ENCODE peak calls at places on chromosomes 1 and 21, in five cellular contexts. C is AG04450, H is pancreas, S is H9, J is epithelial cell of esophagus. Q is an unnamed sample.

GRCh38 chr1:183598386-183598785 is 8.1 kb upstream of the NCF2 start:
- DNase-seq in C (no peak), H (no peak), S (no peak), J (no peak), Q (no peak)

GRCh38 chr1:186476306-186477040 is 15.6 kb upstream of the PDC start:
- DNase-seq in C (peak; percentile 15), H (no peak), S (no peak), J (no peak), Q (no peak)

GRCh38 chr1:12011998-12012397 is 7.3 kb upstream of the MIIP start:
- DNase-seq in C (no peak), H (no peak), S (no peak), J (no peak), Q (no peak)

GRCh38 chr1:43536196-43536863 is 5.6 kb downstream of the PTPRF start:
- DNase-seq in C (no peak), H (no peak), S (no peak), J (peak; percentile 87), Q (no peak)

GRCh38 chr1:9852410-9853301 is 28.9 kb upstream of the CLSTN1 start:
- DNase-seq in C (peak; percentile 18), H (no peak), S (no peak), J (peak; percentile 84), Q (no peak)

GRCh38 chr1:86648255-86648654 is 56.1 kb upstream of the SH3GLB1 start:
- DNase-seq in C (peak; percentile 15), H (no peak), S (no peak), J (peak; percentile 92), Q (peak; percentile 29)

GRCh38 chr1:19163261-19163660 is 46.8 kb downstream of the UBR4 start:
- DNase-seq in C (peak; percentile 86), H (no peak), S (no peak), J (no peak), Q (peak; percentile 73)

GRCh38 chr1:30087465-30087864 is 635.9 kb downstream of the MATN1 start:
- DNase-seq in C (no peak), H (no peak), S (peak; percentile 72), J (no peak), Q (no peak)

GRCh38 chr1:7847599-7847998 is 5.3 kb downstream of the UTS2 start:
- DNase-seq in C (peak; percentile 44), H (no peak), S (no peak), J (no peak), Q (peak; percentile 17)

GRCh38 chr1:206566976-206567375 is 45.3 kb downstream of the EIF2D start:
- DNase-seq in C (no peak), H (no peak), S (no peak), J (no peak), Q (no peak)

GRCh38 chr1:15027515-15027948 is 126.0 kb upstream of the TMEM51 start:
- DNase-seq in C (no peak), H (peak; percentile 73), S (peak; percentile 72), J (peak; percentile 70), Q (no peak)

GRCh38 chr1:152185544-152186391 is 26.7 kb upstream of the RPTN start:
- DNase-seq in C (peak; percentile 26), H (no peak), S (peak; percentile 58), J (peak; percentile 78), Q (no peak)

GRCh38 chr1:20322081-20322824 is 31.6 kb downstream of the VWA5B1 start:
- DNase-seq in C (no peak), H (no peak), S (no peak), J (no peak), Q (no peak)

GRCh38 chr1:58783090-58783992 is 506 bp downstream of the JUN start:
- DNase-seq in C (no peak), H (peak; percentile 78), S (peak; percentile 47), J (peak; percentile 27), Q (no peak)

GRCh38 chr1:205658943-205659581 is 21.2 kb downstream of the SLC45A3 start:
- DNase-seq in C (no peak), H (peak; percentile 88), S (peak; percentile 85), J (peak; percentile 66), Q (no peak)

GRCh38 chr1:236421022-236421421 is 26.9 kb downstream of the EDARADD start:
- DNase-seq in C (no peak), H (no peak), S (no peak), J (peak; percentile 91), Q (peak; percentile 5)

DNA sequence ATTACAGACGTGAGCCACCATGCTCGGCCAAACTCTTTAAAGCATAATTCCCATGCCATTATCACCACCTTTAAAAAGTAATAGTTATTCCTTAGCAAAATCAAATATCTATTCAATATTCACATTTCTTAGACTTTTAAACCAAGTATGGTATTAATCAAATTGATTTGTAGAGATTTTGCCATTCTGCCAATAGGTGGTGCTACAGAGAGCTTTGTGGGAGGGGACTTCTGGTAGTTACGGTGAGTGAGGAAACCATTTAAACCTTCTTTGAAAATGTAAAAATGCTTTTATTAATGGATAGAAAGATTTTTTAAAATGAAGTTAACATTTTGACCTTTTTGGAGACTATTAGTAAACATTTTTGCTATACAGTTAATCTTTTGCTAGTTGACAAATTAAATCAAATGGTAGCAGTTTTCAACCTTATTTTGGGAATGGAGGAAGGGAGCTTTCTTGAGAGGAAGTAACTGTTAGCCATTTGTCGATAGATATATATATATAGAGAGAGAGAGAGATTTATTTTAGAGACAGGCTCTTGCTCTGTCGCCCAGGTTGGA is 19.3 kb downstream of the IARS2 start:
- DNase-seq in C (no peak), H (no peak), S (no peak), J (peak; percentile 49), Q (no peak)
- TF ChIP-seq CTCF in C (peak; percentile 52), H (no peak), S (peak; percentile 79), J (peak; percentile 66), Q (peak; percentile 13)

GRCh38 chr1:47650205-47650604 is 212.4 kb downstream of the FOXD2 start:
- DNase-seq in C (peak; percentile 66), H (no peak), S (peak; percentile 16), J (peak; percentile 99), Q (peak; percentile 19)
- TF ChIP-seq CTCF in C (no peak), H (no peak), S (no peak), J (peak; percentile 9), Q (no peak)

GRCh38 chr1:70143052-70143659 is 62.2 kb downstream of the LRRC40 start:
- DNase-seq in C (no peak), H (no peak), S (no peak), J (no peak), Q (peak; percentile 12)
- TF ChIP-seq CTCF in C (peak; percentile 52), H (no peak), S (peak; percentile 24), J (no peak), Q (peak; percentile 23)

DNA sequence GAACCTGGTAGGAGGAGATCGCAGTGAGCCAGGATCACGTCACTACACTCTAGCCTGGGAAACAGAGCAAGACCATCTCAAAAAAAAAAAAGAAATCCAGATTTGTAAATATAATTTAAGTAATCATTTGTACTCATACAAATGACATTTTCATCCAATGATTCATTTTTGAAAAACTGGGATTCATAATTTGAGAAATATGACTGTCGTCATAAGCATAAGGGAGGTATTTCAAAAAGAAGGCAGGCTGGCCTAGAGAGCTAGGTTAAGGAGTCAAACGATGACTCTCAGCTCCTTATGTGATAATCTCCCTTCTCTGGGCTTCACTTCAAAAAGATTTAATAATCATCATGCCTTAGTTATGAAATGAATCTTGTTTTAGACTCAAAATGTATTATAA is 2.3 kb downstream of the GART start:
- DNase-seq in C (no peak), H (no peak), S (no peak), J (peak; percentile 15), Q (no peak)
- TF ChIP-seq CTCF in C (no peak), H (no peak), S (no peak), J (no peak), Q (no peak)

GRCh38 chr1:214331827-214332423 is 51.0 kb downstream of the SMYD2 start:
- DNase-seq in C (no peak), H (peak; percentile 40), S (peak; percentile 71), J (peak; percentile 76), Q (no peak)
- TF ChIP-seq CTCF in C (peak; percentile 83), H (peak; percentile 53), S (peak; percentile 90), J (peak; percentile 84), Q (peak; percentile 89)

DNA sequence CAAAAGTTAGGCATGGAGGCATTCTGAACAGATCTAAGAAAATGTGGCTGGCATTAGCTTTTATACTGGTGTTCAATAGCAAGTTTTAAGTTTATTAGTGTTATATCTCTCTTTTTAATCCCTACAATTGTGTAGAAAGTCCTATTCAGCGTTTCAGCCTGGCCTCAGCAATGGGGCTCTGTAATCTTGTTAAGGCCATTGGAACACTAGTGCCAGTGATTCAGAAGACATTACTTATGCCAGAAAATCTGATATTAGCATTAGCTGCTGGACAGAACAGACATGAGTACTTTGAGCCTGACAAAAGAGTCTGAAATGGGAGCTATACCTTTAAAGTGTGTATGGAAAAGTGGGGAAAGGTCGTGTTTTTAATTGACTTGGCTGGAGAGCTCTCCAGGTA is 167.0 kb downstream of the NEGR1 start:
- DNase-seq in C (no peak), H (no peak), S (no peak), J (no peak), Q (no peak)
- TF ChIP-seq CTCF in C (no peak), H (no peak), S (no peak), J (no peak), Q (no peak)

DNA sequence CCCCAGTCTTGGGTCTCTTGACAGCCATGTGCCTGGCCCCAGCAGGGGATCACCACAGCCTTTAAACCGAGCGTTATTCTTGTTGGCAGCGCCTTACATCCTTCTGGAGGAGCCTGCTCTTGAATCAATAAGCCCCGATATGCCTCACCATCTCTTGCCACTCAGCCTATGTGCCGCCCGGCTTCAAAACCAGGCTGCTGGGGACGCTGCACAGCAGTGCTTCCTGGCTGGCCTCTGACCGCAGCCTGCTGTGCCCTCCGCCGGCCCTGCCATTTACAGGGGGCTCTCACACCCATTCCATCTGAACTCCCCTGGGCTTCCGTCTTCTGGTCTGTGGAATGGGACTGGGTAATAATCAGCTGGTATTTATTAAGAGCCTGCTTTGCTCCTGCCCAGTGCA is 3.0 kb upstream of the PEX10 start:
- DNase-seq in C (no peak), H (peak; percentile 24), S (no peak), J (no peak), Q (no peak)
- TF ChIP-seq CTCF in C (no peak), H (no peak), S (no peak), J (no peak), Q (no peak)

DNA sequence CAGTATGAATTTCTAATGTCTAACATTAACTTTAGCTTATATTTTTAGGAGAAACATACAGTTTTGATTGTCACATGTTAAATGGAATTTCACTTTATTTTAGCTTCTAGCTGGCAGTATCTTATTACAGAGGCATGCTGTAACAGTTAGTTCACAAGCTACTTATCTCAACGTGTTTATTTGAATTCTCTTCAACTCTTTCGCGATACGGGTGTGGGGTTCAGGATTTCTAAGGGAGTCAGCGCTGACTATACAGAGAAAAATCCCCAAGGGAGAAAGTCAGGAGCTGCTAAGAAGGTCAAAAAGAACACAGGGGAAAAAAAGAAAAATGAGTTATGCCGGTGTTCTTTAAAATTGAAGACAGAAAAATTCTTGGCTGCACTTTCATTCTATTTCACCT is 296.2 kb downstream of the VAV3 start:
- DNase-seq in C (no peak), H (no peak), S (no peak), J (peak; percentile 62), Q (no peak)
- TF ChIP-seq CTCF in C (no peak), H (no peak), S (no peak), J (no peak), Q (no peak)

Q was measured in AG04449.